ENCODE peak calls at places on chromosomes 4 and X, in ten cellular contexts. One of them, this sample, is unnamed.

GRCh38 chr4:25030283-25031076 is at the start of gene LGI2:
- DNase-seq in activated naive CD4-positive, alpha-beta T cell: no peak
- DNase-seq in A673: no peak
- DNase-seq in spleen: no peak
- DNase-seq in GF-D8: no peak
- DNase-seq in GM13976: peak
- DNase-seq in IMR-90: no peak
- DNase-seq in stimulated activated CD8-positive, alpha-beta memory T cell treated with anti-CD3 and anti-CD28 coated beads, Interleukin-15, amount 100 ng/mL, for 48 hours: no peak
- DNase-seq in RKO: peak
- DNase-seq in NCI-H748 treated with DMSO at 0.1 percent for 48 hours: no peak
- DNase-seq in this sample: peak

GRCh38 chr4:149108626-149109025 is 666.4 kb upstream of the NR3C2 start:
- DNase-seq in activated naive CD4-positive, alpha-beta T cell: no peak
- DNase-seq in stimulated activated CD8-positive, alpha-beta memory T cell treated with anti-CD3 and anti-CD28 coated beads, Interleukin-15, amount 100 ng/mL, for 48 hours: no peak
- DNase-seq in IMR-90: peak
- DNase-seq in A673: no peak
- DNase-seq in GF-D8: no peak
- DNase-seq in GM13976: no peak
- DNase-seq in RKO: no peak
- DNase-seq in NCI-H748 treated with DMSO at 0.1 percent for 48 hours: no peak
- DNase-seq in spleen: no peak
- DNase-seq in this sample: no peak

GRCh38 chr4:76539979-76540378 is 105.0 kb downstream of the SHROOM3 start:
- DNase-seq in activated naive CD4-positive, alpha-beta T cell: no peak
- DNase-seq in spleen: no peak
- DNase-seq in A673: peak
- DNase-seq in GF-D8: no peak
- DNase-seq in NCI-H748 treated with DMSO at 0.1 percent for 48 hours: no peak
- DNase-seq in IMR-90: no peak
- DNase-seq in GM13976: no peak
- DNase-seq in RKO: no peak
- DNase-seq in stimulated activated CD8-positive, alpha-beta memory T cell treated with anti-CD3 and anti-CD28 coated beads, Interleukin-15, amount 100 ng/mL, for 48 hours: no peak
- DNase-seq in this sample: no peak

GRCh38 chrX:139290310-139290709 is 240.2 kb upstream of the F9 start:
- DNase-seq in A673: no peak
- DNase-seq in GF-D8: no peak
- DNase-seq in RKO: no peak
- DNase-seq in GM13976: peak
- DNase-seq in NCI-H748 treated with DMSO at 0.1 percent for 48 hours: no peak
- DNase-seq in activated naive CD4-positive, alpha-beta T cell: no peak
- DNase-seq in spleen: no peak
- DNase-seq in stimulated activated CD8-positive, alpha-beta memory T cell treated with anti-CD3 and anti-CD28 coated beads, Interleukin-15, amount 100 ng/mL, for 48 hours: no peak
- DNase-seq in IMR-90: no peak
- DNase-seq in this sample: no peak

GRCh38 chr4:125741825-125742452 is 427.2 kb downstream of the FAT4 start:
- DNase-seq in IMR-90: peak
- DNase-seq in RKO: peak
- DNase-seq in stimulated activated CD8-positive, alpha-beta memory T cell treated with anti-CD3 and anti-CD28 coated beads, Interleukin-15, amount 100 ng/mL, for 48 hours: no peak
- DNase-seq in GF-D8: no peak
- DNase-seq in A673: peak
- DNase-seq in NCI-H748 treated with DMSO at 0.1 percent for 48 hours: no peak
- DNase-seq in spleen: no peak
- DNase-seq in GM13976: no peak
- DNase-seq in activated naive CD4-positive, alpha-beta T cell: no peak
- DNase-seq in this sample: no peak

GRCh38 chr4:148445903-148446261 is 3.7 kb upstream of the NR3C2 start:
- DNase-seq in RKO: no peak
- DNase-seq in spleen: no peak
- DNase-seq in NCI-H748 treated with DMSO at 0.1 percent for 48 hours: no peak
- DNase-seq in stimulated activated CD8-positive, alpha-beta memory T cell treated with anti-CD3 and anti-CD28 coated beads, Interleukin-15, amount 100 ng/mL, for 48 hours: peak
- DNase-seq in GF-D8: no peak
- DNase-seq in activated naive CD4-positive, alpha-beta T cell: no peak
- DNase-seq in IMR-90: no peak
- DNase-seq in A673: peak
- DNase-seq in GM13976: no peak
- DNase-seq in this sample: no peak

GRCh38 chr4:20764353-20764752 is 64.1 kb downstream of the PACRGL start:
- DNase-seq in stimulated activated CD8-positive, alpha-beta memory T cell treated with anti-CD3 and anti-CD28 coated beads, Interleukin-15, amount 100 ng/mL, for 48 hours: no peak
- DNase-seq in A673: peak
- DNase-seq in IMR-90: peak
- DNase-seq in activated naive CD4-positive, alpha-beta T cell: no peak
- DNase-seq in GF-D8: no peak
- DNase-seq in NCI-H748 treated with DMSO at 0.1 percent for 48 hours: no peak
- DNase-seq in GM13976: no peak
- DNase-seq in spleen: no peak
- DNase-seq in RKO: no peak
- DNase-seq in this sample: no peak

GRCh38 chrX:40094041-40094899 is 3.5 kb downstream of the BCOR start:
- DNase-seq in GF-D8: no peak
- DNase-seq in NCI-H748 treated with DMSO at 0.1 percent for 48 hours: peak
- DNase-seq in spleen: peak
- DNase-seq in GM13976: no peak
- DNase-seq in A673: peak
- DNase-seq in IMR-90: peak
- DNase-seq in activated naive CD4-positive, alpha-beta T cell: no peak
- DNase-seq in RKO: no peak
- DNase-seq in stimulated activated CD8-positive, alpha-beta memory T cell treated with anti-CD3 and anti-CD28 coated beads, Interleukin-15, amount 100 ng/mL, for 48 hours: no peak
- DNase-seq in this sample: no peak

GRCh38 chrX:135416546-135416945 is 5.2 kb upstream of the SMIM10L2A start:
- DNase-seq in GM13976: no peak
- DNase-seq in stimulated activated CD8-positive, alpha-beta memory T cell treated with anti-CD3 and anti-CD28 coated beads, Interleukin-15, amount 100 ng/mL, for 48 hours: no peak
- DNase-seq in activated naive CD4-positive, alpha-beta T cell: no peak
- DNase-seq in A673: no peak
- DNase-seq in IMR-90: no peak
- DNase-seq in RKO: no peak
- DNase-seq in GF-D8: no peak
- DNase-seq in spleen: no peak
- DNase-seq in NCI-H748 treated with DMSO at 0.1 percent for 48 hours: no peak
- DNase-seq in this sample: no peak

GRCh38 chrX:353566-354535 is 32.9 kb downstream of the PPP2R3B start:
- DNase-seq in GF-D8: no peak
- DNase-seq in IMR-90: no peak
- DNase-seq in activated naive CD4-positive, alpha-beta T cell: no peak
- DNase-seq in NCI-H748 treated with DMSO at 0.1 percent for 48 hours: no peak
- DNase-seq in GM13976: no peak
- DNase-seq in stimulated activated CD8-positive, alpha-beta memory T cell treated with anti-CD3 and anti-CD28 coated beads, Interleukin-15, amount 100 ng/mL, for 48 hours: no peak
- DNase-seq in RKO: no peak
- DNase-seq in spleen: peak
- DNase-seq in A673: no peak
- DNase-seq in this sample: no peak

GRCh38 chr4:1305261-1305711 is 15.6 kb downstream of the MAEA start:
- DNase-seq in stimulated activated CD8-positive, alpha-beta memory T cell treated with anti-CD3 and anti-CD28 coated beads, Interleukin-15, amount 100 ng/mL, for 48 hours: no peak
- DNase-seq in GF-D8: no peak
- DNase-seq in RKO: no peak
- DNase-seq in A673: no peak
- DNase-seq in IMR-90: no peak
- DNase-seq in spleen: peak
- DNase-seq in activated naive CD4-positive, alpha-beta T cell: no peak
- DNase-seq in NCI-H748 treated with DMSO at 0.1 percent for 48 hours: no peak
- DNase-seq in GM13976: no peak
- DNase-seq in this sample: no peak

GRCh38 chr4:125951275-125951887 is 636.6 kb downstream of the FAT4 start:
- DNase-seq in activated naive CD4-positive, alpha-beta T cell: no peak
- DNase-seq in spleen: no peak
- DNase-seq in IMR-90: peak
- DNase-seq in stimulated activated CD8-positive, alpha-beta memory T cell treated with anti-CD3 and anti-CD28 coated beads, Interleukin-15, amount 100 ng/mL, for 48 hours: no peak
- DNase-seq in GM13976: no peak
- DNase-seq in RKO: no peak
- DNase-seq in NCI-H748 treated with DMSO at 0.1 percent for 48 hours: no peak
- DNase-seq in A673: peak
- DNase-seq in GF-D8: no peak
- DNase-seq in this sample: no peak

GRCh38 chrX:70554081-70554480 is 109.4 kb downstream of the DLG3 start:
- DNase-seq in IMR-90: peak
- DNase-seq in GM13976: no peak
- DNase-seq in NCI-H748 treated with DMSO at 0.1 percent for 48 hours: peak
- DNase-seq in GF-D8: no peak
- DNase-seq in spleen: no peak
- DNase-seq in activated naive CD4-positive, alpha-beta T cell: no peak
- DNase-seq in RKO: peak
- DNase-seq in A673: peak
- DNase-seq in stimulated activated CD8-positive, alpha-beta memory T cell treated with anti-CD3 and anti-CD28 coated beads, Interleukin-15, amount 100 ng/mL, for 48 hours: no peak
- DNase-seq in this sample: no peak

GRCh38 chr4:147933316-147933715 is 201.4 kb downstream of the ARHGAP10 start:
- DNase-seq in NCI-H748 treated with DMSO at 0.1 percent for 48 hours: no peak
- DNase-seq in RKO: no peak
- DNase-seq in stimulated activated CD8-positive, alpha-beta memory T cell treated with anti-CD3 and anti-CD28 coated beads, Interleukin-15, amount 100 ng/mL, for 48 hours: no peak
- DNase-seq in GF-D8: no peak
- DNase-seq in IMR-90: peak
- DNase-seq in activated naive CD4-positive, alpha-beta T cell: no peak
- DNase-seq in GM13976: no peak
- DNase-seq in A673: peak
- DNase-seq in spleen: no peak
- DNase-seq in this sample: no peak

GRCh38 chr4:168269879-168270278 is 48.7 kb downstream of the DDX60 start:
- DNase-seq in spleen: no peak
- DNase-seq in A673: no peak
- DNase-seq in activated naive CD4-positive, alpha-beta T cell: no peak
- DNase-seq in NCI-H748 treated with DMSO at 0.1 percent for 48 hours: no peak
- DNase-seq in GF-D8: no peak
- DNase-seq in stimulated activated CD8-positive, alpha-beta memory T cell treated with anti-CD3 and anti-CD28 coated beads, Interleukin-15, amount 100 ng/mL, for 48 hours: no peak
- DNase-seq in RKO: no peak
- DNase-seq in GM13976: no peak
- DNase-seq in IMR-90: no peak
- DNase-seq in this sample: no peak

GRCh38 chr4:23728393-23728792 is 161.5 kb downstream of the PPARGC1A start:
- DNase-seq in spleen: no peak
- DNase-seq in stimulated activated CD8-positive, alpha-beta memory T cell treated with anti-CD3 and anti-CD28 coated beads, Interleukin-15, amount 100 ng/mL, for 48 hours: no peak
- DNase-seq in A673: no peak
- DNase-seq in GF-D8: no peak
- DNase-seq in activated naive CD4-positive, alpha-beta T cell: no peak
- DNase-seq in GM13976: no peak
- DNase-seq in RKO: peak
- DNase-seq in IMR-90: peak
- DNase-seq in NCI-H748 treated with DMSO at 0.1 percent for 48 hours: no peak
- DNase-seq in this sample: no peak

GRCh38 chr4:150510176-150510875 is 71.6 kb upstream of the MAB21L2 start:
- DNase-seq in spleen: no peak
- DNase-seq in NCI-H748 treated with DMSO at 0.1 percent for 48 hours: no peak
- DNase-seq in GF-D8: no peak
- DNase-seq in activated naive CD4-positive, alpha-beta T cell: no peak
- DNase-seq in RKO: peak
- DNase-seq in A673: no peak
- DNase-seq in stimulated activated CD8-positive, alpha-beta memory T cell treated with anti-CD3 and anti-CD28 coated beads, Interleukin-15, amount 100 ng/mL, for 48 hours: no peak
- DNase-seq in IMR-90: peak
- DNase-seq in GM13976: no peak
- DNase-seq in this sample: no peak